ENCODE peak calls at places on chromosomes 16 and 17, in five cellular contexts. A is neural crest cell; H is activated T-cell treated with anti-CD3 and anti-CD28 coated beads, Interleukin-2, amount 50 U/mL, for 72 hours; T is GM06990; B is T-cell. N is an unnamed sample.

GRCh38 chr17:39601010-39601597 is 6.6 kb downstream of the NEUROD2 start:
- DNase-seq in T (no peak), A (no peak), H (no peak), B (no peak), N (no peak)

GRCh38 chr17:7042507-7043194 is 1.2 kb downstream of the SLC16A11 start:
- DNase-seq in T (peak), H (peak), A (no peak), B (peak), N (no peak)

GRCh38 chr17:41394254-41395016 is 3.0 kb downstream of the KRT31 start:
- DNase-seq in T (no peak), A (no peak), B (no peak), H (no peak), N (no peak)

GRCh38 chr16:80274576-80275191 is 266.1 kb upstream of the DYNLRB2 start:
- DNase-seq in B (no peak), A (no peak), H (no peak), T (no peak), N (no peak)

GRCh38 chr17:61384384-61385090 is 15.1 kb upstream of the TBX2 start:
- DNase-seq in H (no peak), A (no peak), B (no peak), T (no peak), N (no peak)

GRCh38 chr16:11613381-11614303 is 26.9 kb upstream of the LITAF start:
- DNase-seq in B (peak), T (peak), A (no peak), H (peak), N (no peak)

GRCh38 chr16:17773698-17774101 is 302.9 kb upstream of the XYLT1 start:
- DNase-seq in T (no peak), A (no peak), B (no peak), H (no peak), N (no peak)

GRCh38 chr16:89052824-89053724 is 40.6 kb upstream of the ACSF3 start:
- DNase-seq in B (no peak), H (peak), T (no peak), A (no peak), N (no peak)

GRCh38 chr17:79031996-79032875 is 8.3 kb downstream of the C1QTNF1 start:
- DNase-seq in A (no peak), T (no peak), H (no peak), B (no peak), N (no peak)

GRCh38 chr16:15972046-15972868 is 22.8 kb downstream of the ABCC1 start:
- DNase-seq in H (no peak), B (no peak), A (no peak), T (no peak), N (no peak)

GRCh38 chr16:58418601-58419000 is 26.3 kb downstream of the GINS3 start:
- DNase-seq in A (no peak), H (no peak), B (no peak), T (peak), N (no peak)

GRCh38 chr16:86921289-86921688 is 342.9 kb downstream of the FOXL1 start:
- DNase-seq in B (no peak), T (no peak), A (no peak), H (no peak), N (no peak)

GRCh38 chr17:63950940-63951907 is 19.1 kb upstream of the CD79B start:
- DNase-seq in T (no peak), H (peak), A (no peak), B (no peak), N (peak)

GRCh38 chr16:27318399-27319256 is 4.9 kb downstream of the IL4R start:
- DNase-seq in T (peak), A (no peak), B (peak), H (peak), N (no peak)

GRCh38 chr16:3776316-3776715 is 59.0 kb upstream of the TRAP1 start:
- DNase-seq in H (no peak), B (no peak), A (no peak), T (no peak), N (no peak)